ENCODE peak calls at places on chromosomes 12 and 14, in ten cellular contexts. One of them, this sample, is unnamed.

GRCh38 chr14:72855913-72856312 is 38.0 kb downstream of the DPF3 start:
- DNase-seq in fibroblast of lung: peak; percentile 73
- DNase-seq in bronchial epithelial cell: peak; percentile 17
- DNase-seq in upper lobe of left lung: no peak
- DNase-seq in astrocyte of the cerebellum: peak; percentile 46
- DNase-seq in heart left ventricle: no peak
- DNase-seq in A549: no peak
- DNase-seq in mucosa of descending colon: peak; percentile 69
- DNase-seq in AG04449: peak; percentile 45
- DNase-seq in lower leg skin: no peak
- DNase-seq in this sample: no peak

GRCh38 chr14:22556021-22556989 is 32.7 kb downstream of the DAD1 start:
- DNase-seq in fibroblast of lung: peak; percentile 97
- DNase-seq in bronchial epithelial cell: peak; percentile 91
- DNase-seq in upper lobe of left lung: peak; percentile 69
- DNase-seq in astrocyte of the cerebellum: peak; percentile 62
- DNase-seq in heart left ventricle: peak; percentile 85
- DNase-seq in A549: no peak
- DNase-seq in mucosa of descending colon: peak; percentile 84
- DNase-seq in AG04449: no peak
- DNase-seq in lower leg skin: peak; percentile 75
- DNase-seq in this sample: no peak

GRCh38 chr14:76651410-76652055 is 109.7 kb upstream of the VASH1 start:
- DNase-seq in fibroblast of lung: no peak
- DNase-seq in bronchial epithelial cell: no peak
- DNase-seq in upper lobe of left lung: no peak
- DNase-seq in astrocyte of the cerebellum: no peak
- DNase-seq in heart left ventricle: no peak
- DNase-seq in A549: no peak
- DNase-seq in mucosa of descending colon: no peak
- DNase-seq in AG04449: no peak
- DNase-seq in lower leg skin: no peak
- DNase-seq in this sample: no peak

GRCh38 chr14:52044791-52045522 is 23.9 kb downstream of the NID2 start:
- DNase-seq in fibroblast of lung: peak; percentile 96
- DNase-seq in bronchial epithelial cell: peak; percentile 87
- DNase-seq in upper lobe of left lung: no peak
- DNase-seq in astrocyte of the cerebellum: peak; percentile 65
- DNase-seq in heart left ventricle: no peak
- DNase-seq in A549: no peak
- DNase-seq in mucosa of descending colon: no peak
- DNase-seq in AG04449: peak; percentile 71
- DNase-seq in lower leg skin: no peak
- DNase-seq in this sample: peak; percentile 89

GRCh38 chr12:129337413-129337812 is 484.1 kb downstream of the GLT1D1 start:
- DNase-seq in fibroblast of lung: no peak
- DNase-seq in bronchial epithelial cell: no peak
- DNase-seq in upper lobe of left lung: no peak
- DNase-seq in astrocyte of the cerebellum: no peak
- DNase-seq in heart left ventricle: no peak
- DNase-seq in A549: no peak
- DNase-seq in mucosa of descending colon: no peak
- DNase-seq in AG04449: no peak
- DNase-seq in lower leg skin: no peak
- DNase-seq in this sample: no peak

GRCh38 chr12:16187684-16188083 is 89.8 kb downstream of the SLC15A5 start:
- DNase-seq in fibroblast of lung: no peak
- DNase-seq in bronchial epithelial cell: no peak
- DNase-seq in upper lobe of left lung: no peak
- DNase-seq in astrocyte of the cerebellum: no peak
- DNase-seq in heart left ventricle: no peak
- DNase-seq in A549: no peak
- DNase-seq in mucosa of descending colon: no peak
- DNase-seq in AG04449: no peak
- DNase-seq in lower leg skin: no peak
- DNase-seq in this sample: no peak

GRCh38 chr12:69949324-69949723 is 124.3 kb downstream of the MYRFL start:
- DNase-seq in fibroblast of lung: no peak
- DNase-seq in bronchial epithelial cell: no peak
- DNase-seq in upper lobe of left lung: no peak
- DNase-seq in astrocyte of the cerebellum: no peak
- DNase-seq in heart left ventricle: no peak
- DNase-seq in A549: no peak
- DNase-seq in mucosa of descending colon: no peak
- DNase-seq in AG04449: no peak
- DNase-seq in lower leg skin: no peak
- DNase-seq in this sample: no peak

GRCh38 chr14:23569443-23570151 is 2.0 kb upstream of the AP1G2 start:
- DNase-seq in fibroblast of lung: no peak
- DNase-seq in bronchial epithelial cell: peak; percentile 66
- DNase-seq in upper lobe of left lung: peak; percentile 40
- DNase-seq in astrocyte of the cerebellum: no peak
- DNase-seq in heart left ventricle: no peak
- DNase-seq in A549: no peak
- DNase-seq in mucosa of descending colon: no peak
- DNase-seq in AG04449: no peak
- DNase-seq in lower leg skin: no peak
- DNase-seq in this sample: no peak

GRCh38 chr14:36747411-36748184 is 85.9 kb downstream of the PAX9 start:
- DNase-seq in fibroblast of lung: no peak
- DNase-seq in bronchial epithelial cell: peak; percentile 39
- DNase-seq in upper lobe of left lung: no peak
- DNase-seq in astrocyte of the cerebellum: no peak
- DNase-seq in heart left ventricle: no peak
- DNase-seq in A549: peak; percentile 32
- DNase-seq in mucosa of descending colon: no peak
- DNase-seq in AG04449: no peak
- DNase-seq in lower leg skin: no peak
- DNase-seq in this sample: no peak

GRCh38 chr12:3045494-3045893 is 31.7 kb upstream of the TSPAN9 start:
- DNase-seq in fibroblast of lung: no peak
- DNase-seq in bronchial epithelial cell: no peak
- DNase-seq in upper lobe of left lung: no peak
- DNase-seq in astrocyte of the cerebellum: no peak
- DNase-seq in heart left ventricle: peak; percentile 7
- DNase-seq in A549: no peak
- DNase-seq in mucosa of descending colon: no peak
- DNase-seq in AG04449: no peak
- DNase-seq in lower leg skin: no peak
- DNase-seq in this sample: no peak

GRCh38 chr12:49206389-49206788 is 17.5 kb upstream of the TUBA1A start:
- DNase-seq in fibroblast of lung: no peak
- DNase-seq in bronchial epithelial cell: no peak
- DNase-seq in upper lobe of left lung: no peak
- DNase-seq in astrocyte of the cerebellum: no peak
- DNase-seq in heart left ventricle: no peak
- DNase-seq in A549: no peak
- DNase-seq in mucosa of descending colon: no peak
- DNase-seq in AG04449: no peak
- DNase-seq in lower leg skin: no peak
- DNase-seq in this sample: no peak

GRCh38 chr12:124231980-124232653 is 62.8 kb upstream of the RFLNA start:
- DNase-seq in fibroblast of lung: no peak
- DNase-seq in bronchial epithelial cell: no peak
- DNase-seq in upper lobe of left lung: peak; percentile 74
- DNase-seq in astrocyte of the cerebellum: no peak
- DNase-seq in heart left ventricle: no peak
- DNase-seq in A549: no peak
- DNase-seq in mucosa of descending colon: peak; percentile 77
- DNase-seq in AG04449: no peak
- DNase-seq in lower leg skin: no peak
- DNase-seq in this sample: no peak

GRCh38 chr12:75862692-75863471 is 168.7 kb downstream of the PHLDA1 start:
- DNase-seq in fibroblast of lung: peak; percentile 80
- DNase-seq in bronchial epithelial cell: peak; percentile 98
- DNase-seq in upper lobe of left lung: no peak
- DNase-seq in astrocyte of the cerebellum: no peak
- DNase-seq in heart left ventricle: no peak
- DNase-seq in A549: peak; percentile 67
- DNase-seq in mucosa of descending colon: no peak
- DNase-seq in AG04449: peak; percentile 9
- DNase-seq in lower leg skin: no peak
- DNase-seq in this sample: no peak

GRCh38 chr12:5184159-5184558 is 140.5 kb downstream of the KCNA5 start:
- DNase-seq in fibroblast of lung: no peak
- DNase-seq in bronchial epithelial cell: peak; percentile 15
- DNase-seq in upper lobe of left lung: no peak
- DNase-seq in astrocyte of the cerebellum: no peak
- DNase-seq in heart left ventricle: no peak
- DNase-seq in A549: no peak
- DNase-seq in mucosa of descending colon: no peak
- DNase-seq in AG04449: no peak
- DNase-seq in lower leg skin: no peak
- DNase-seq in this sample: no peak

GRCh38 chr12:10331642-10332239 is 24.1 kb downstream of the KLRD1 start:
- DNase-seq in fibroblast of lung: peak; percentile 44
- DNase-seq in bronchial epithelial cell: peak; percentile 64
- DNase-seq in upper lobe of left lung: no peak
- DNase-seq in astrocyte of the cerebellum: peak; percentile 50
- DNase-seq in heart left ventricle: no peak
- DNase-seq in A549: peak; percentile 59
- DNase-seq in mucosa of descending colon: peak; percentile 37
- DNase-seq in AG04449: peak; percentile 2
- DNase-seq in lower leg skin: no peak
- DNase-seq in this sample: no peak

GRCh38 chr12:82176016-82176415 is 182.2 kb downstream of the CCDC59 start:
- DNase-seq in fibroblast of lung: no peak
- DNase-seq in bronchial epithelial cell: no peak
- DNase-seq in upper lobe of left lung: no peak
- DNase-seq in astrocyte of the cerebellum: no peak
- DNase-seq in heart left ventricle: no peak
- DNase-seq in A549: no peak
- DNase-seq in mucosa of descending colon: no peak
- DNase-seq in AG04449: no peak
- DNase-seq in lower leg skin: no peak
- DNase-seq in this sample: peak; percentile 24

DNA sequence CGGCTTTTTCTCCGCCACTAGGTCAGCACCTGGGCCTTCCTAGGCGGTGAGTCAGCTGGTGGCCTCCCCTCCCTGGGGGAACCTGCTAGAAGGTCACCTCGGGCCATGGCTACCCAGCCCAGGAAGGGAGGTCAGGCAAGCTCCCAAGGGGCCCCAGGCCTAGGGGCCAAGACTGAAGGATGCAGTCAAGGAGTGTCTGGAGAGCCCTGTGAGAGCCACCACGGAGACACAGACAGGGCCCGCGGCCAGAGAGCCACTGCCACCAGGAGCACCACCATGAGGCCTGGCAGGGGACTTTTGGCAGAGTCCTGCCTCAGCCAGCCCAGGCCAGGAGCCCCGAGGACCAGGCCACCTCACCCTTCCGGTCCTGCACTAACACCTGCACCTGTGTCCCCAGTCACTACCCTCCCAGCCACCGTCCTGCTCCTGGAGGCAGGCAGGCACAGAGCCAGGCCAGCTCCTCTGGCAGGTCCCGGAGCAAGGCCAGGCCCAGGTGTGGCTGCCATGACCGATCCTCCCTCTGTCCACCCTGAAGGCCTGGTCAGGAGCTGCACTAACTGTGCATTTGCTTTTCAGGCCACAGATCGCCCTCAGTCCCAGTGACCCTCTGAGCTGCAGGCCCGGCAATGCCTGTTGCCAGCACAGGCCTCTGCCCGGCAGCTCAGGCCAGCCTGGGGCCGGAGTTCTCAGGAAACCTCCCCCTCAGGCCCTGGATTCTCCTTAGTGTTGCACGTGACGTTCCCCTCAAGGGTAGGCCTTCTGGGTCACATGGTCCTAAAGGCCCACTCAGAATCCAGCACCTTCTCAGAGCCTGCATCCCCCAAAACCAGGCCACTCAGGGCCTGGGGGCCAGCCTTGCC is 6.9 kb downstream of the PHETA1 start:
- DNase-seq in fibroblast of lung: no peak
- DNase-seq in bronchial epithelial cell: no peak
- DNase-seq in upper lobe of left lung: peak; percentile 75
- DNase-seq in astrocyte of the cerebellum: no peak
- DNase-seq in heart left ventricle: no peak
- DNase-seq in A549: no peak
- DNase-seq in mucosa of descending colon: no peak
- DNase-seq in AG04449: no peak
- DNase-seq in lower leg skin: no peak
- DNase-seq in this sample: no peak
- H3K4me3 ChIP-seq in fibroblast of lung: no peak overlapping the region
- H3K4me3 ChIP-seq in bronchial epithelial cell: no peak overlapping the region
- H3K4me3 ChIP-seq in upper lobe of left lung: no peak overlapping the region
- H3K4me3 ChIP-seq in astrocyte of the cerebellum: no peak overlapping the region
- H3K4me3 ChIP-seq in heart left ventricle: no peak overlapping the region
- H3K4me3 ChIP-seq in A549: no peak overlapping the region
- H3K4me3 ChIP-seq in mucosa of descending colon: no peak overlapping the region
- H3K4me3 ChIP-seq in AG04449: no peak overlapping the region
- H3K4me3 ChIP-seq in lower leg skin: no peak overlapping the region
- H3K4me3 ChIP-seq in this sample: no peak overlapping the region

DNA sequence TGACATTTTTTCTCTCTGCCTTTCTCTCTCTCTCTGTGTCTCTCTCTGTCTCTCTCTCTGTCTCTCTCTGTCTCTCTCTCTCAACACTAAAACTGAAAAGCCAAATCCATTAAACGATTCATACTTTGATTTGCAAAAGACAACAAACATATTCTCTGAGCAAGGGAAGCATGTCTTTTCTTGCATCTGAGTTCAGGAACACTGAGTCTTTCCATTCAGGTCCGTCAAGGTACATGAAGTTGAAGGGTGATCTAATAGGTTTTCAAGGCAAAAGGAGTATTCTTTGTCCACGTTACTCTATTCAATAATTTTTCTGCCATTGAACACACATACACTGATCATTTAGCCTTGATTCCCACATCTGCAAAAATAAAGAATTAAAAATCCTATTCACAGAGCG is 900.9 kb downstream of the BCL11B start:
- DNase-seq in fibroblast of lung: no peak
- DNase-seq in bronchial epithelial cell: peak; percentile 71
- DNase-seq in upper lobe of left lung: no peak
- DNase-seq in astrocyte of the cerebellum: no peak
- DNase-seq in heart left ventricle: no peak
- DNase-seq in A549: no peak
- DNase-seq in mucosa of descending colon: no peak
- DNase-seq in AG04449: no peak
- DNase-seq in lower leg skin: no peak
- DNase-seq in this sample: no peak
- TF ChIP-seq CTCF in fibroblast of lung: no peak
- TF ChIP-seq CTCF in bronchial epithelial cell: no peak
- TF ChIP-seq CTCF in upper lobe of left lung: no peak
- TF ChIP-seq CTCF in astrocyte of the cerebellum: no peak
- TF ChIP-seq CTCF in heart left ventricle: no peak
- TF ChIP-seq CTCF in A549: no peak
- TF ChIP-seq CTCF in mucosa of descending colon: no peak
- TF ChIP-seq CTCF in AG04449: no peak
- TF ChIP-seq CTCF in lower leg skin: no peak
- TF ChIP-seq CTCF in this sample: no peak

GRCh38 chr12:40034156-40034555 is 71.7 kb downstream of the SLC2A13 start:
- DNase-seq in fibroblast of lung: no peak
- DNase-seq in bronchial epithelial cell: no peak
- DNase-seq in upper lobe of left lung: no peak
- DNase-seq in astrocyte of the cerebellum: no peak
- DNase-seq in heart left ventricle: no peak
- DNase-seq in A549: no peak
- DNase-seq in mucosa of descending colon: no peak
- DNase-seq in AG04449: no peak
- DNase-seq in lower leg skin: no peak
- DNase-seq in this sample: no peak
- H3K4me3 ChIP-seq in fibroblast of lung: no peak overlapping the region
- H3K4me3 ChIP-seq in bronchial epithelial cell: no peak overlapping the region
- H3K4me3 ChIP-seq in upper lobe of left lung: no peak overlapping the region
- H3K4me3 ChIP-seq in astrocyte of the cerebellum: no peak overlapping the region
- H3K4me3 ChIP-seq in heart left ventricle: no peak overlapping the region
- H3K4me3 ChIP-seq in A549: no peak overlapping the region
- H3K4me3 ChIP-seq in mucosa of descending colon: no peak overlapping the region
- H3K4me3 ChIP-seq in AG04449: no peak overlapping the region
- H3K4me3 ChIP-seq in lower leg skin: no peak overlapping the region
- H3K4me3 ChIP-seq in this sample: no peak overlapping the region

GRCh38 chr12:121839993-121840761 is 18.5 kb downstream of the HPD start:
- DNase-seq in fibroblast of lung: no peak
- DNase-seq in bronchial epithelial cell: no peak
- DNase-seq in upper lobe of left lung: peak; percentile 37
- DNase-seq in astrocyte of the cerebellum: no peak
- DNase-seq in heart left ventricle: no peak
- DNase-seq in A549: no peak
- DNase-seq in mucosa of descending colon: no peak
- DNase-seq in AG04449: no peak
- DNase-seq in lower leg skin: no peak
- DNase-seq in this sample: no peak
- TF ChIP-seq CTCF in fibroblast of lung: no peak
- TF ChIP-seq CTCF in bronchial epithelial cell: no peak
- TF ChIP-seq CTCF in upper lobe of left lung: no peak
- TF ChIP-seq CTCF in astrocyte of the cerebellum: no peak
- TF ChIP-seq CTCF in heart left ventricle: no peak
- TF ChIP-seq CTCF in A549: no peak
- TF ChIP-seq CTCF in mucosa of descending colon: no peak
- TF ChIP-seq CTCF in AG04449: no peak
- TF ChIP-seq CTCF in lower leg skin: no peak
- TF ChIP-seq CTCF in this sample: no peak

This sample was measured in retinal pigment epithelial cell.